ENCODE peak calls at places on chromosome 15, in seven cellular contexts. D, O, P, U, S, W and E are unnamed samples.

GRCh38 chr15:29638781-29639180 is 183.5 kb downstream of the TJP1 start:
- DNase-seq in W (no peak), P (no peak), D (peak; percentile 15), U (no peak), O (no peak), S (no peak), E (no peak)

GRCh38 chr15:63891079-63891762 is 57.5 kb upstream of the HERC1 start:
- DNase-seq in S (peak; percentile 62), D (peak; percentile 60), P (peak; percentile 84), W (peak; percentile 65), O (peak; percentile 78), U (peak; percentile 79), E (peak; percentile 88)

GRCh38 chr15:77546870-77547269 is 85.8 kb downstream of the LINGO1 start:
- DNase-seq in W (no peak), O (no peak), D (no peak), S (no peak), P (no peak), U (no peak), E (no peak)

GRCh38 chr15:73324496-73325170 is 44.1 kb downstream of the HCN4 start:
- DNase-seq in D (no peak), P (no peak), W (no peak), O (no peak), S (no peak), U (no peak), E (no peak)

GRCh38 chr15:92949604-92950249 is 49.6 kb downstream of the CHD2 start:
- DNase-seq in S (no peak), O (no peak), U (no peak), D (peak; percentile 48), P (no peak), W (no peak), E (no peak)

GRCh38 chr15:40407343-40407990 is 1.9 kb downstream of the IVD start:
- DNase-seq in S (no peak), P (no peak), W (no peak), U (no peak), D (no peak), O (no peak), E (peak; percentile 78)

GRCh38 chr15:62094398-62094797 is 27.6 kb downstream of the C2CD4A start:
- DNase-seq in O (no peak), S (no peak), U (no peak), D (no peak), P (no peak), W (no peak), E (no peak)

GRCh38 chr15:98856540-98856907 is 151.1 kb downstream of the PGPEP1L start:
- DNase-seq in P (peak; percentile 61), S (no peak), O (no peak), D (no peak), W (no peak), U (no peak), E (no peak)

GRCh38 chr15:61946778-61947177 is 113.5 kb downstream of the VPS13C start:
- DNase-seq in O (no peak), S (no peak), U (no peak), W (no peak), P (peak; percentile 12), D (no peak), E (no peak)

GRCh38 chr15:96324192-96324895 is 6.2 kb upstream of the NR2F2 start:
- DNase-seq in P (peak; percentile 25), O (no peak), D (no peak), U (no peak), S (no peak), W (peak; percentile 52), E (no peak)

GRCh38 chr15:96320703-96321421 is 9.6 kb upstream of the NR2F2 start:
- DNase-seq in D (no peak), S (no peak), O (no peak), W (no peak), U (no peak), P (no peak), E (no peak)

GRCh38 chr15:96323250-96324162 is 7.0 kb upstream of the NR2F2 start:
- DNase-seq in D (no peak), P (no peak), S (no peak), O (no peak), W (no peak), U (no peak), E (no peak)

GRCh38 chr15:96321422-96322391 is 8.8 kb upstream of the NR2F2 start:
- DNase-seq in P (peak; percentile 48), U (peak; percentile 29), W (peak; percentile 29), D (no peak), O (no peak), S (no peak), E (no peak)

DNA sequence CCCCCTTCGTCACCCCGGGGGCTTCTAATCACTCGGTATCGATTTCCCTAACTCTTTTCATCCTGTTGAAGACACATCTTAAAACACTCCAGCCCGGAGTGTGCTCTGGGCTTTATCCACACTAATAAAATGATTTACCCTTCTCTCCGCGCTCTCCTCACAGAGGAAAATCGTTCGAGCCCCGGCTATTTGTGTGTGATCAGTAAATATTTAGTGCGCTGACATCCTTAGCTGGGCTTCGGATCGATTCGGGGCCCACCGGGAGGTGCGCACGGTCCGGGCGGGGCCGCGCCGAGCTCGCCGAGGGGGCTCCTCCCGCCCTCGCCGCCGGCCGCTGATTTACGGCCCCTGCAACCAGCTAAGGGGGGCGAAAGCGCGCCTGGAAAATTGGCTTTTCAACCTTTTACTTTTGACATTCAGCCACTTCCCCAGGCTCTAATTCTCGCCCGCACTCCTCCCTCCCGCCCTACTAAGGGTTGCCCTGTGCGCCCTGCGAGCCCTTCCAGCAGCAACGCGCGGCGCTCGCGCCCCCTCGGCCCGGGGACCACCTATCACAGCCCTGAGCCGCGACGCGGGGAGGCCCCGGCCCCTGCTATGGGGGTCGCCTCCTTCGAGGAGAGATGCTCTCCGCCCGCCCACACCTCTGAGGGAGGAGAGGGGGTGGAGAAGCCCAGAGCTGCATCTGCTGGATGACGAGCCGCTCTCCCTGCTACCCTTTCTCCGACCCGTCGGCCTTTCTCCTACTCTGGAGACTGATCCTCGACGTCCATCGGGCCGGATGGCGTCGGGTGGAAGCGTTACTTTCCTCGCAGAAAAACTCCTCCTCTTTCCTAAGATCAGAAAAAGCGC is 7.9 kb upstream of the NR2F2 start:
- DNase-seq in S (no peak), W (peak; percentile 33), P (peak; percentile 17), U (peak; percentile 27), D (no peak), O (no peak), E (no peak)
- H3K4me3 ChIP-seq in S (no peak overlapping the region), W (peak overlapping the region; percentile 92), P (no peak overlapping the region), U (peak overlapping the region; percentile 64), D (peak overlapping the region; percentile 35), O (peak overlapping the region; percentile 34), E (no peak overlapping the region)

DNA sequence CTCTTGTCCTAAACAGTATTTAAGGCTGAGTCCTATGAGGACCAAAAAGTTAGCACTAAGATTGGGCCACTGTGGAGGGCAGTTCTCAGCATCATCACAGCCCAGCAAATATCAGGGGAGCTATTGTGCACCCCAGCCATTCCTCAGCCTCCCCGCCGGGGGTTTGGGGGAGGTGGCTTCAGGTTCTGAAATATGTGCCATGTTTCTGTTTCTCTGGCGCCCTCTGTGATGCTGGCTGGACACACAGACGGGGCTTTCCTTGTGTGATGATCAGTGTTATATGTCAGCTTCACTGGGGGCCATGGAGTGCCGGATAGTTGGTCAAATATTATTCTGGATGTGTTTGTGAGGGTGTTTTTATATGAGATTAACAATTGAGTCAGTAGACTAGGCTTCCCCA is 106.8 kb downstream of the GABRG3 start:
- DNase-seq in W (no peak), S (no peak), O (no peak), U (no peak), P (no peak), D (no peak), E (no peak)
- TF ChIP-seq CTCF in W (no peak), S (no peak), O (no peak), U (no peak), P (no peak), D (no peak), E (no peak)

GRCh38 chr15:82647045-82647834 is at the start of gene CPEB1:
- DNase-seq in U (peak; percentile 79), P (peak; percentile 47), O (no peak), S (no peak), D (peak; percentile 6), W (peak; percentile 38), E (peak; percentile 42)
- H3K4me3 ChIP-seq in U (peak within 1 kb of the TSS; percentile 72), P (peak within 1 kb of the TSS; percentile 32), O (peak within 1 kb of the TSS; percentile 3), S (no peak within 1 kb of the TSS), D (peak within 1 kb of the TSS; percentile 43), W (peak within 1 kb of the TSS; percentile 79), E (peak within 1 kb of the TSS; percentile 52)

DNA sequence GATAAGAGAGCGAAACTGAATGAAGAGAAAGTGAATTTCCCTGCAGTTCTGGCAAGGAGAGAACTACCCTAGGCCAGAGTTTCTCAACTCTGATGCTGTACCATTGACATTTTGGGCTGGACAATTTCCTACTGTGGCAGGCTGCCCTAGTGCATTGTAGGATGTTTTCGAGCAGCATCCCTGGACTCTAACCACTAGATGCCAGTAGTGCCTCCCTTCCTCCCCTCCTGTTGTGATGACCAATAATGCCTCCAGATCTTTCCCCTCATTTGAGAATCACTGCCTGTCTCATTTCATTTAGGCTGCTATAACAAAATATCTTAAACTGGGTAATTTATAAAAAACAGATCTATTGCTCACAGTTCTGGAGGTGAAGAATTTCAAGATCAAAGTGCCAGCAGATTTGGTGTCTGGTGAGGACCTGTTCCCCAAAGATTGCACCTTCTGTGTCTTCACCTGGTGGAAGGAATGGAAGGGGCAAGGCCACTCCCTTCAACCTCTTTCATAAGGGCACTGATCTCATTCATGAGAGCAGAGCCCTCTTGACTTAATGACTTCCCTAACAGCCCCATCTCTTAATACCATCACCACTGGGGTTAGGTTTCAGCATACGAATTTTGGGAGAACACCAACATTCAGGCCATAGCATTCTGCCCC is 188.9 kb upstream of the MEIS2 start:
- DNase-seq in D (peak; percentile 8), O (no peak), S (no peak), U (no peak), P (peak; percentile 19), W (no peak), E (no peak)
- TF ChIP-seq CTCF in D (no peak), O (no peak), S (no peak), U (no peak), P (peak; percentile 36), W (no peak), E (no peak)